ENCODE peak calls at places on chromosomes 2 and 18, in eight cellular contexts. P is small intestine, U is H1, K is psoas muscle, M is tibial nerve, X is Peyer's patch, F is colonic mucosa, Y is sigmoid colon. T is an unnamed sample.
A peak's percentile ranks its signal among the peaks of the same experiment; 100 is the strongest.

GRCh38 chr18:21444465-21445023 is 156.0 kb downstream of the ESCO1 start:
- DNase-seq in P (peak; percentile 63), F (peak; percentile 21), X (peak; percentile 64), K (no peak), M (peak; percentile 43), U (no peak), Y (no peak), T (no peak)

GRCh38 chr2:9021563-9022211 is 18.2 kb upstream of the MBOAT2 start:
- DNase-seq in K (no peak), U (no peak), F (no peak), X (no peak), Y (no peak), M (no peak), P (no peak), T (no peak)

GRCh38 chr2:101630224-101630949 is 67.1 kb upstream of the MAP4K4 start:
- DNase-seq in U (no peak), X (no peak), M (no peak), Y (no peak), P (peak; percentile 62), F (no peak), K (no peak), T (no peak)

GRCh38 chr2:208570851-208571763 is 164.5 kb downstream of the PTH2R start:
- DNase-seq in K (no peak), U (no peak), X (no peak), F (no peak), M (no peak), P (no peak), Y (no peak), T (no peak)

GRCh38 chr2:210955591-210955990 is 399.2 kb downstream of the CPS1 start:
- DNase-seq in U (no peak), X (no peak), Y (no peak), K (no peak), P (no peak), F (no peak), M (no peak), T (no peak)

GRCh38 chr2:124027182-124027581 is 2.1 kb downstream of the CNTNAP5 start:
- DNase-seq in U (no peak), K (no peak), Y (no peak), X (no peak), M (peak; percentile 7), F (no peak), P (peak; percentile 64), T (no peak)

GRCh38 chr2:232134939-232135338 is 173.4 kb downstream of the DIS3L2 start:
- DNase-seq in M (no peak), F (no peak), Y (no peak), U (no peak), K (no peak), P (no peak), X (no peak), T (no peak)

GRCh38 chr2:30756051-30756719 is 51.1 kb downstream of the CAPN13 start:
- DNase-seq in Y (peak; percentile 33), M (no peak), K (no peak), F (no peak), P (peak; percentile 67), X (no peak), U (no peak), T (no peak)

GRCh38 chr2:209694748-209695147 is 76.9 kb upstream of the UNC80 start:
- DNase-seq in P (no peak), F (no peak), U (no peak), K (no peak), Y (no peak), M (no peak), X (no peak), T (no peak)

GRCh38 chr2:157460384-157460837 is 16.5 kb upstream of the CYTIP start:
- DNase-seq in Y (no peak), P (peak; percentile 88), F (no peak), U (no peak), K (no peak), X (no peak), M (no peak), T (no peak)

GRCh38 chr2:24210106-24210455 is 35.2 kb downstream of the FAM228A start:
- DNase-seq in K (no peak), X (no peak), Y (no peak), U (no peak), M (no peak), P (no peak), F (no peak), T (no peak)

GRCh38 chr2:216274194-216274593 is 98.1 kb downstream of the MARCHF4 start:
- DNase-seq in M (no peak), X (no peak), F (no peak), U (no peak), K (no peak), P (no peak), Y (no peak), T (no peak)

GRCh38 chr2:134119117-134119671 is 134.7 kb upstream of the MGAT5 start:
- DNase-seq in Y (no peak), K (no peak), P (no peak), M (no peak), X (no peak), F (no peak), U (no peak), T (no peak)

GRCh38 chr2:158337018-158337417 is 119.5 kb downstream of the CCDC148 start:
- DNase-seq in K (no peak), P (no peak), M (no peak), Y (no peak), F (no peak), X (no peak), U (no peak), T (no peak)

GRCh38 chr2:50751255-50752069 is 280.5 kb downstream of the NRXN1 start:
- DNase-seq in F (no peak), U (no peak), X (no peak), Y (no peak), M (no peak), K (no peak), P (no peak), T (no peak)

GRCh38 chr2:200305797-200306718 is at the start of gene SPATS2L:
- DNase-seq in F (peak; percentile 82), K (peak; percentile 83), Y (peak; percentile 93), P (peak; percentile 66), X (peak; percentile 83), M (peak; percentile 56), U (peak; percentile 69), T (peak; percentile 36)

GRCh38 chr2:15225131-15225530 is 336.0 kb downstream of the NBAS start:
- DNase-seq in F (no peak), Y (no peak), X (no peak), U (no peak), P (no peak), K (no peak), M (no peak), T (no peak)

GRCh38 chr2:115609978-115610377 is 1167.5 kb downstream of the DPP10 start:
- DNase-seq in K (no peak), Y (no peak), M (no peak), X (no peak), F (no peak), P (no peak), U (no peak), T (no peak)

DNA sequence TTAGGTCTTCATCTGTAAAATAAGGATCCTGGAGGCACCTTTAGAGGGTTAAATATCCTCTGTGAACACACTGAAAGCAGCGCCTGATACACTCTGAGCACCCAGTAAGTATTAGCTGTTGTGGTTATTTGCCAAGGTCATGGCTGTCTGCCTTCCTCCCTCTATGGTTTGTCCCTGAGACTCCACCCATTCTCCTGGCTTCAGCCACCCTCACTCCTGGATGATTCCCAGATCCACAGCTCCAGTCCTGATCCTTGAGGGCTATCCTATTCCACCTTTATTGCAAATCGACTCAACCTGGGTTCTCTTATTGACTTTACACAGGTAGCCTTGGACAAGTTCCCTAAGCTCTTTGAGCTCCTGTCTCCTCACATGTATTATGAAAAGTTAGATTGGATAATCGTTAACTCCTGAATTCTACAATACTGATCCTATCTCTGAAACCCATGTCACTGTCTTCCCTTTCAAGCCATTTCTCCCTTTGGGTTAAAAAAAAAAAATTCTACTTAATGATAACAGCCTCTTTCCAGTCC is 162.3 kb downstream of the LAMA3 start:
- DNase-seq in P (no peak), X (no peak), U (no peak), M (no peak), F (no peak), Y (no peak), K (no peak), T (no peak)
- H3K4me1 ChIP-seq in P (peaks cover 3% of the 10 kb centered on the region), X (no peaks in the 10 kb centered on the region), U (no peaks in the 10 kb centered on the region), M (no peaks in the 10 kb centered on the region), F (no peaks in the 10 kb centered on the region), Y (no peaks in the 10 kb centered on the region), K (no peaks in the 10 kb centered on the region), T (no peaks in the 10 kb centered on the region)

GRCh38 chr2:239603411-239604356 is 202.9 kb upstream of the HDAC4 start:
- DNase-seq in P (no peak), U (no peak), F (peak; percentile 4), X (peak; percentile 24), K (no peak), M (no peak), Y (no peak), T (no peak)
- H3K27ac ChIP-seq in P (no peak overlapping the region), U (no peak overlapping the region), F (no peak overlapping the region), X (no peak overlapping the region), K (no peak overlapping the region), M (no peak overlapping the region), Y (no peak overlapping the region), T (no peak overlapping the region)

GRCh38 chr2:55103039-55103438 is 52.8 kb upstream of the RTN4 start:
- DNase-seq in X (no peak), F (no peak), K (no peak), Y (no peak), P (no peak), M (no peak), U (no peak), T (no peak)
- H3K4me1 ChIP-seq in X (no peaks in the 10 kb centered on the region), F (peaks cover 3% of the 10 kb centered on the region), K (peaks cover 23% of the 10 kb centered on the region), Y (no peaks in the 10 kb centered on the region), P (peaks cover 5% of the 10 kb centered on the region), M (peaks cover 22% of the 10 kb centered on the region), U (no peaks in the 10 kb centered on the region), T (no peaks in the 10 kb centered on the region)

GRCh38 chr18:678482-679182 is 21.2 kb downstream of the TYMS start:
- DNase-seq in M (no peak), Y (no peak), U (no peak), K (no peak), X (no peak), P (no peak), F (no peak), T (no peak)
- H3K27ac ChIP-seq in M (no peak overlapping the region), Y (no peak overlapping the region), U (no peak overlapping the region), K (no peak overlapping the region), X (no peak overlapping the region), P (no peak overlapping the region), F (no peak overlapping the region), T (no peak overlapping the region)

GRCh38 chr18:75081486-75081885 is 127.5 kb downstream of the PTGR3 start:
- DNase-seq in F (no peak), M (no peak), P (no peak), U (peak; percentile 10), Y (no peak), K (no peak), X (no peak), T (no peak)

GRCh38 chr18:75083131-75083530 is 125.8 kb downstream of the PTGR3 start:
- DNase-seq in F (no peak), K (no peak), Y (no peak), M (no peak), P (no peak), X (no peak), U (peak; percentile 7), T (no peak)

GRCh38 chr18:75086494-75087034 is 122.4 kb downstream of the PTGR3 start:
- DNase-seq in X (no peak), F (no peak), U (peak; percentile 32), M (no peak), Y (no peak), P (no peak), K (no peak), T (no peak)

GRCh38 chr18:75087119-75088020 is 121.6 kb downstream of the PTGR3 start:
- DNase-seq in K (no peak), P (no peak), M (no peak), Y (no peak), U (peak; percentile 32), X (no peak), F (no peak), T (no peak)

GRCh38 chr18:75083761-75084160 is 125.2 kb downstream of the PTGR3 start:
- DNase-seq in Y (no peak), F (no peak), P (no peak), M (no peak), K (no peak), X (no peak), U (peak; percentile 11), T (no peak)
- H3K4me1 ChIP-seq in Y (no peaks in the 10 kb centered on the region), F (no peaks in the 10 kb centered on the region), P (no peaks in the 10 kb centered on the region), M (no peaks in the 10 kb centered on the region), K (no peaks in the 10 kb centered on the region), X (no peaks in the 10 kb centered on the region), U (no peaks in the 10 kb centered on the region), T (no peaks in the 10 kb centered on the region)

T was measured in naive thymus-derived CD4-positive, alpha-beta T cell.